ENCODE peak calls at places on chromosomes 7 and 10, in ten cellular contexts. M, V, A, K, H, I, N, T, J and O are unnamed samples. For H3K9me3, the result is how much of the 10 kb centered on the place peaks cover.

GRCh38 chr7:128171342-128171918 is 69.6 kb upstream of the LEP start:
- DNase-seq in M (no peak), V (no peak), A (no peak), K (no peak), H (no peak), I (no peak), N (no peak), T (no peak), J (no peak), O (no peak)

GRCh38 chr7:25897261-25897782 is 254.7 kb upstream of the NFE2L3 start:
- DNase-seq in M (no peak), V (peak), A (no peak), K (no peak), H (no peak), I (no peak), N (no peak), T (no peak), J (no peak), O (no peak)

GRCh38 chr10:49349390-49349789 is 46.5 kb downstream of the DRGX start:
- DNase-seq in M (no peak), V (no peak), A (no peak), K (no peak), H (no peak), I (no peak), N (no peak), T (no peak), J (no peak), O (no peak)

GRCh38 chr10:983401-983800 is 4.8 kb upstream of the GTPBP4 start:
- DNase-seq in M (no peak), V (no peak), A (no peak), K (no peak), H (no peak), I (no peak), N (no peak), T (no peak), J (no peak), O (no peak)

GRCh38 chr7:143381427-143382125 is 431 bp downstream of the ZYX start:
- DNase-seq in M (no peak), V (peak), A (peak), K (no peak), H (peak), I (peak), N (peak), T (peak), J (peak), O (peak)

GRCh38 chr7:44066494-44067063 is 1.2 kb upstream of the PGAM2 start:
- DNase-seq in M (no peak), V (no peak), A (no peak), K (no peak), H (peak), I (peak), N (no peak), T (no peak), J (peak), O (peak)

GRCh38 chr10:78760463-78761240 is 308.1 kb upstream of the ZMIZ1 start:
- DNase-seq in M (no peak), V (no peak), A (no peak), K (no peak), H (peak), I (no peak), N (no peak), T (peak), J (no peak), O (no peak)

GRCh38 chr7:130432886-130433285 is 7.9 kb downstream of the CEP41 start:
- DNase-seq in M (no peak), V (peak), A (no peak), K (no peak), H (no peak), I (no peak), N (no peak), T (no peak), J (no peak), O (no peak)

GRCh38 chr10:30553018-30553624 is 76.4 kb downstream of the LYZL2 start:
- DNase-seq in M (no peak), V (no peak), A (no peak), K (no peak), H (no peak), I (no peak), N (no peak), T (no peak), J (no peak), O (no peak)

GRCh38 chr7:37211097-37211496 is 237.6 kb downstream of the ELMO1 start:
- DNase-seq in M (no peak), V (peak), A (no peak), K (no peak), H (no peak), I (peak), N (peak), T (peak), J (peak), O (peak)

GRCh38 chr10:11325817-11326216 is 285.6 kb downstream of the USP6NL start:
- DNase-seq in M (no peak), V (peak), A (peak), K (no peak), H (no peak), I (no peak), N (no peak), T (no peak), J (no peak), O (no peak)

GRCh38 chr7:93935112-93935511 is 13.6 kb downstream of the GNG11 start:
- DNase-seq in M (no peak), V (no peak), A (no peak), K (no peak), H (no peak), I (no peak), N (no peak), T (peak), J (peak), O (peak)

GRCh38 chr7:15554081-15554480 is 7.7 kb downstream of the AGMO start:
- DNase-seq in M (no peak), V (no peak), A (peak), K (no peak), H (no peak), I (no peak), N (no peak), T (no peak), J (no peak), O (no peak)

GRCh38 chr10:123561145-123561448 is 105.1 kb upstream of the GPR26 start:
- DNase-seq in M (no peak), V (no peak), A (no peak), K (no peak), H (no peak), I (no peak), N (no peak), T (no peak), J (no peak), O (no peak)

GRCh38 chr10:98316661-98317060 is 48.7 kb upstream of the LOXL4 start:
- DNase-seq in M (no peak), V (peak), A (no peak), K (no peak), H (no peak), I (no peak), N (no peak), T (no peak), J (no peak), O (no peak)

DNA sequence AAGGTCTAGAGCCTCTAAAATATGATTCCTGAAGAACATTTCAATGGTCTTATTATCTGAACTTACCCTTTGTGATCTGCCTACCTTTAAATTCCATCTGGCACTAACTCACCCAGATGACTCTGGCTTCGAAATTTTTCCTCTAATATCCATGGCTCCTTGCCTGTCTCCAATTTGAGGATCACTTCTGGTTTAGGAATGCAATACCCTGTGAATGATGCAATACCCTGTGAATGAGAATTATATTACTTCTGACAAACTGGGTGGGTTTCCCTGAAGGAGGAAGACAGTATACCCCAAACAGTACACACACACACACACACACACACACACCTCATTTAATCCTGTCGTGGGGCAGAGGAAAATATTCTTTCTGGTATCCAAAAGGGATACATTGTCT is 115.3 kb downstream of the ZNF33B start:
- DNase-seq in M (no peak), V (no peak), A (no peak), K (no peak), H (no peak), I (no peak), N (no peak), T (no peak), J (no peak), O (no peak)
- H3K9me3 ChIP-seq in M (under half), V (under half), A (under half), K (half or more), H (half or more), I (under half), N (under half), T (under half), J (half or more), O (under half)

GRCh38 chr7:685540-685939 is 41.0 kb upstream of the DNAAF5 start:
- DNase-seq in M (no peak), V (no peak), A (no peak), K (no peak), H (no peak), I (no peak), N (no peak), T (no peak), J (no peak), O (no peak)
- H3K9me3 ChIP-seq in M (under half), V (under half), A (half or more), K (under half), H (under half), I (under half), N (under half), T (under half), J (under half), O (under half)

GRCh38 chr7:57426629-57427003 is 23.4 kb upstream of the ZNF716 start:
- DNase-seq in M (no peak), V (no peak), A (no peak), K (no peak), H (no peak), I (no peak), N (no peak), T (no peak), J (no peak), O (no peak)

GRCh38 chr7:57425969-57426628 is 23.9 kb upstream of the ZNF716 start:
- DNase-seq in M (no peak), V (no peak), A (no peak), K (no peak), H (no peak), I (no peak), N (no peak), T (no peak), J (peak), O (no peak)

GRCh38 chr7:57425239-57425944 is 24.6 kb upstream of the ZNF716 start:
- DNase-seq in M (no peak), V (no peak), A (no peak), K (no peak), H (no peak), I (no peak), N (no peak), T (no peak), J (no peak), O (no peak)

GRCh38 chr7:57423768-57424167 is 26.2 kb upstream of the ZNF716 start:
- DNase-seq in M (no peak), V (no peak), A (no peak), K (no peak), H (no peak), I (no peak), N (no peak), T (no peak), J (no peak), O (no peak)

GRCh38 chr7:57424515-57425238 is 25.3 kb upstream of the ZNF716 start:
- DNase-seq in M (no peak), V (no peak), A (no peak), K (no peak), H (no peak), I (no peak), N (no peak), T (no peak), J (peak), O (no peak)
- H3K9me3 ChIP-seq in M (under half), V (under half), A (under half), K (under half), H (under half), I (under half), N (under half), T (under half), J (under half), O (under half)

DNA sequence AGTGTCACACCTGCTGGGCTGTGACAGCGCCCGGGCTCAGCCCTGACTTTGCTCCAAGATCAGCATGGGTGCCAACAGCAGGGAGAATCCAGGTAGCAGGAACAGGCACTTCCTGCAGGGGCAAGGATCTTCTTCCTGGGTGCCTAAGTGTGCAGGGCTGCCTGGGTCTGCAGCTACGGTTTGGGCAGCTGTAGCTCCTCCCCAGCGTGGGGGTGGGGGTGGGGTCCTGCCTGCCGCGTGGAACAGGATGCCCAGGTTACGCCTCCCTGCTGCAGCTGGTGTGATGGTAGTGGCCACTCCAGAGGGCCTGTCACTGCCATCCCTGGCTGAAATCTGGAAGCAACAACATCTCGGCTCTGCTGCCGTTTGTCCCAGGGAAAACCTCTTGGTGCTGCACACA is 269.3 kb downstream of the DNAJB6 start:
- DNase-seq in M (no peak), V (no peak), A (no peak), K (no peak), H (peak), I (no peak), N (no peak), T (no peak), J (no peak), O (no peak)
- H3K9me3 ChIP-seq in M (under half), V (under half), A (half or more), K (under half), H (under half), I (under half), N (under half), T (under half), J (under half), O (under half)

GRCh38 chr10:36416513-36416912 is 708.9 kb upstream of the ANKRD30A start:
- DNase-seq in M (no peak), V (no peak), A (no peak), K (no peak), H (no peak), I (no peak), N (no peak), T (no peak), J (no peak), O (no peak)

GRCh38 chr10:36425140-36425797 is 700.1 kb upstream of the ANKRD30A start:
- DNase-seq in M (no peak), V (no peak), A (no peak), K (no peak), H (no peak), I (no peak), N (no peak), T (no peak), J (no peak), O (no peak)

GRCh38 chr10:36423821-36424248 is 701.6 kb upstream of the ANKRD30A start:
- DNase-seq in M (no peak), V (no peak), A (no peak), K (no peak), H (no peak), I (no peak), N (no peak), T (no peak), J (no peak), O (no peak)

GRCh38 chr10:36424377-36424971 is 700.9 kb upstream of the ANKRD30A start:
- DNase-seq in M (no peak), V (no peak), A (no peak), K (no peak), H (no peak), I (no peak), N (no peak), T (no peak), J (no peak), O (no peak)

DNA sequence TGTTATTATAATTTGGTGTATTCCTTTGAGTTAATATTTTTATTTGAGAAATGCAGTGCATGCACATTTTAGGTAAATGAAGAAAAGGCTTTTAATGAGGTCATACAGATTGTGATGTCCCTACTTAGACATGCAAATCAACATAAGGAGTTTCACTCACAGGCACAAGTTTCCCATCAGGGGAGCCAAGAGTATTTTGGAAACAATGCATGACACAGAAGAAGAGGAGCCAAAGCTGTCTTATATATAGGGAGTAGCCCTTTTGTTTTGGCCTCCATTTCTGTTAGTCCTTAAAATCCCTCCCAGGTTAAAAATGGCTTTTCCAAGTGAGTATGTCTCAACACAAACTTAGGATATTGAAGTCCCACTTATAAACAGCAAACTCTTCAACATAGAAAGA is 703.4 kb upstream of the ANKRD30A start:
- DNase-seq in M (no peak), V (no peak), A (no peak), K (no peak), H (no peak), I (no peak), N (no peak), T (no peak), J (no peak), O (no peak)
- H3K9me3 ChIP-seq in M (under half), V (under half), A (under half), K (under half), H (under half), I (under half), N (under half), T (under half), J (under half), O (under half)

DNA sequence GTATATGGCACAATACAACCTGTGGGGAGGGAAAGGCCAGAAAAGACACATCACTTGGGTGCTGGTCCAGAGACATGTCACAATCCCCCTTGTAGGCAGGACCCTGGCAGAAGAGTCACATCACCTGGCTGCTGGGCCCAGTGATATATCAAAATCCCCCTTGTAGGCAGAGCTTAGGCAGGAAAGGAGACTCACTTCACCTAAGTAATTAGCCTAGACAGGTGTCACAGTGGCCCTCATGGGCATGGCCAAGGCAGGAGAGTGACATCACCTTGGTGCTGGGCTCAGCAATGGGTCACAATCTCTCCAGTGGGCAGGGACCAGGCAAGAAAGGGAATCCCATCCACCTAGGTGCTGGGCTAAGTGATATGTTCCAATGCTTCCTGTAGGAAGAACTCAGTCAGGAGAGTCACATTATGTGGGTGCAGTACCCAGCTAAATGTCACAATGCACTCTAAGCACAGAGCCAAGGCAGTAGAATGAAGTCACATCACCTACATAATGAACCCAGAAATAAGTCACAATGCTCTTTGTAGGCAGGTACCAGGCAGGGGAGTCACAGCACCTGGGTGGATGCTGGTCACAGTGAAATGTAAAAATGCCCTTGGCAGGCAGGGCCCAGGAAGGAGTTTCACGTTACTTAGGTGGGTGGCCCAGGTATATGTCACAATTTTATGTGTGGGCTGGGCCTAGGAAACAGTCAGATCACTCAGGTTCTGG is 18.9 kb upstream of the ZNF736 start:
- DNase-seq in M (no peak), V (no peak), A (no peak), K (no peak), H (no peak), I (no peak), N (no peak), T (no peak), J (no peak), O (no peak)
- H3K9me3 ChIP-seq in M (under half), V (under half), A (under half), K (under half), H (under half), I (under half), N (under half), T (under half), J (under half), O (under half)

DNA sequence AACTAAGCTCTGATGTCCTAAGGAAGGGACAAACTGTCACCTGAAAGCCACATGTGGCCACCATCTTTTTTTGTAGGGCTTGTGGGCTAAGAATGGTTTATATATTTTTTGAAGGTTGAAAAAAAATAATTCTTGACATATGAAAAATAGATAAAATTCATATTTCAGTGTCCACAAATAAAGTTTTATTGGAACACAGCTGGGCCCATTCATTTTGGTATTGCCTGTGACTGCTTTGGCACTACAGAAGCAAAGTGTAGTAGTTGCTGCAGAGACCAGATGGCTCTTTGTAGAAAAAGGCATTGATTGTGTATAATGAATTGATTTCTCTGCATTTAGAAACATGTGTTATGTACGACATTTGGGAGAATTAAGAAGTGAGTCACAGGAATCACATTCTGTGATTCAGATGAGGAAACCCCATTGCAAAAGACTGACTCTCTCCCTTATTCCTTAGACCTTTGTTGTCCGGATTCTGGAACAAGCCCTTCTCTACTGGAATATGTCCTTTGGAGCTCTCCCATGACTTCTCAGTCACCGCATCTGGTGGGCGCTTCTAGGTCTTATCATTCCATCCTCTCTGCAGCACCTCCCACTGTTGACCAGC is 438.7 kb downstream of the LRMDA start:
- DNase-seq in M (no peak), V (peak), A (no peak), K (no peak), H (no peak), I (no peak), N (no peak), T (no peak), J (no peak), O (no peak)
- H3K9me3 ChIP-seq in M (under half), V (under half), A (under half), K (under half), H (under half), I (under half), N (under half), T (under half), J (under half), O (under half)

DNA sequence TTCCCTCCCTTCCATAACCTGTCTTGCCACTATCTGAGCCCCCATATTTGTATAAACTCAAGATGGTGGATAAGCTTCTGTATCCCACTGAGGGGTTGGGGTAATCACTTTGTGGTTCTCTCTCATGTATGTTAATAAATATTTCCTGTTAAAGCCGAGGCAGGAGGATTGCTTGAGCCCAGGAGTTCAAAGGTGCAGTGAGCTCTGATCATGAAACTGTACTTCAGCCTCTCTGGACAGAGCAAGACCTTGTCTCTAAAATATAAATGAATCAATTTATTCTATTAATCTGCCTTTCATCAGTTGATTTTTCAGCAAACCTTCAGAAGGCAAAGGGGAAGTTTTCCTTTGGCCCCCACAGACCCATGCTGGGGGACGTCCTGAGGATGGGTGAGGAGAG is 1.8 kb upstream of the RARRES2 start:
- DNase-seq in M (no peak), V (no peak), A (no peak), K (no peak), H (peak), I (no peak), N (no peak), T (no peak), J (no peak), O (no peak)
- H3K9me3 ChIP-seq in M (under half), V (under half), A (under half), K (under half), H (under half), I (under half), N (under half), T (under half), J (under half), O (under half)

DNA sequence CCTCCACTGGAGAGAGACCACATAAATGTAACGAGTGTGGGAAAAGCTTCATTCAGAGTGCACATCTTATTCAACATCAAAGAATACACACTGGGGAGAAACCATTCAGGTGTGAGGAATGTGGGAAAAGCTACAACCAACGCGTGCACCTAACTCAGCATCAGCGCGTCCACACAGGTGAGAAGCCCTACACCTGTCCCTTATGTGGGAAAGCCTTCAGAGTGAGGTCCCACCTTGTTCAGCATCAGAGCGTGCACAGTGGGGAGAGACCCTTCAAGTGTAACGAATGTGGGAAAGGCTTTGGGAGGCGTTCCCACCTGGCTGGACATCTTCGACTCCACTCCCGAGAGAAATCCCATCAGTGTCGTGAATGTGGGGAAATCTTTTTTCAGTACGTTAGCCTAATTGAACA is 20.6 kb downstream of the FAM200A start:
- DNase-seq in M (no peak), V (peak), A (no peak), K (no peak), H (no peak), I (peak), N (no peak), T (no peak), J (no peak), O (no peak)
- H3K9me3 ChIP-seq in M (under half), V (under half), A (half or more), K (under half), H (under half), I (under half), N (under half), T (under half), J (under half), O (under half)